ENCODE peak calls at places on chromosome 3, in eight cellular contexts. E, N, G, K, B, F, Q and O are unnamed samples.
A peak's percentile ranks its signal among the peaks of the same experiment; 100 is the strongest.

GRCh38 chr3:54954516-54954915 is 26.7 kb upstream of the LRTM1 start:
- DNase-seq in E (peak; percentile 85), N (no peak), G (no peak), K (no peak), B (no peak), F (no peak), Q (no peak), O (no peak)

GRCh38 chr3:105401254-105401653 is 34.5 kb downstream of the ALCAM start:
- DNase-seq in E (no peak), N (no peak), G (no peak), K (peak; percentile 54), B (no peak), F (no peak), Q (no peak), O (no peak)

GRCh38 chr3:124424396-124424795 is 305.9 kb upstream of the UMPS start:
- DNase-seq in E (no peak), N (no peak), G (no peak), K (no peak), B (no peak), F (no peak), Q (no peak), O (no peak)

GRCh38 chr3:17065315-17065714 is 180.6 kb downstream of the PLCL2 start:
- DNase-seq in E (no peak), N (no peak), G (no peak), K (no peak), B (no peak), F (no peak), Q (no peak), O (no peak)

GRCh38 chr3:167876603-167877325 is 141.2 kb downstream of the SERPINI1 start:
- DNase-seq in E (peak; percentile 61), N (no peak), G (no peak), K (peak; percentile 23), B (no peak), F (peak; percentile 43), Q (no peak), O (no peak)

GRCh38 chr3:57825116-57825515 is 69.0 kb downstream of the SLMAP start:
- DNase-seq in E (no peak), N (no peak), G (no peak), K (no peak), B (no peak), F (no peak), Q (no peak), O (no peak)

GRCh38 chr3:164479978-164480377 is 598.3 kb downstream of the SI start:
- DNase-seq in E (no peak), N (no peak), G (no peak), K (no peak), B (no peak), F (no peak), Q (no peak), O (no peak)

GRCh38 chr3:50549226-50549625 is 18.3 kb downstream of the C3orf18 start:
- DNase-seq in E (no peak), N (no peak), G (no peak), K (no peak), B (no peak), F (no peak), Q (no peak), O (no peak)

GRCh38 chr3:17507480-17507879 is 235.0 kb downstream of the TBC1D5 start:
- DNase-seq in E (no peak), N (no peak), G (no peak), K (no peak), B (no peak), F (no peak), Q (no peak), O (no peak)